ENCODE peak calls at places on chromosomes 3 and 15, in seven cellular contexts. One of them, this sample, is unnamed.

GRCh38 chr3:185764168-185764988 is 60.5 kb downstream of the IGF2BP2 start:
- DNase-seq in ovary: no peak
- DNase-seq in endothelial cell: no peak
- DNase-seq in Calu3: peak
- DNase-seq in tibial nerve: no peak
- DNase-seq in MCF 10A: no peak
- DNase-seq in gastrocnemius medialis: no peak
- DNase-seq in this sample: no peak

GRCh38 chr3:119498188-119498987 is at the start of gene TIMMDC1:
- DNase-seq in tibial nerve: peak
- DNase-seq in gastrocnemius medialis: peak
- DNase-seq in ovary: peak
- DNase-seq in endothelial cell: peak
- DNase-seq in Calu3: peak
- DNase-seq in MCF 10A: peak
- DNase-seq in this sample: peak

GRCh38 chr3:122100591-122101491 is 45.7 kb downstream of the CD86 start:
- DNase-seq in ovary: no peak
- DNase-seq in MCF 10A: no peak
- DNase-seq in tibial nerve: no peak
- DNase-seq in gastrocnemius medialis: no peak
- DNase-seq in Calu3: no peak
- DNase-seq in endothelial cell: no peak
- DNase-seq in this sample: no peak

GRCh38 chr3:117788086-117788485 is 1078.5 kb downstream of the TUSC7 start:
- DNase-seq in endothelial cell: no peak
- DNase-seq in MCF 10A: peak
- DNase-seq in ovary: peak
- DNase-seq in gastrocnemius medialis: no peak
- DNase-seq in Calu3: no peak
- DNase-seq in tibial nerve: peak
- DNase-seq in this sample: peak

GRCh38 chr3:157442729-157443128 is 6.1 kb downstream of the PTX3 start:
- DNase-seq in MCF 10A: no peak
- DNase-seq in endothelial cell: no peak
- DNase-seq in Calu3: no peak
- DNase-seq in gastrocnemius medialis: no peak
- DNase-seq in ovary: no peak
- DNase-seq in tibial nerve: peak
- DNase-seq in this sample: no peak

GRCh38 chr3:127730666-127731294 is 58.0 kb downstream of the ABTB1 start:
- DNase-seq in gastrocnemius medialis: no peak
- DNase-seq in ovary: no peak
- DNase-seq in tibial nerve: no peak
- DNase-seq in Calu3: no peak
- DNase-seq in endothelial cell: no peak
- DNase-seq in MCF 10A: no peak
- DNase-seq in this sample: no peak

GRCh38 chr3:12158387-12159226 is at the start of gene TIMP4:
- DNase-seq in endothelial cell: no peak
- DNase-seq in MCF 10A: no peak
- DNase-seq in gastrocnemius medialis: peak
- DNase-seq in tibial nerve: peak
- DNase-seq in Calu3: peak
- DNase-seq in ovary: peak
- DNase-seq in this sample: no peak

GRCh38 chr3:148937477-148937876 is 53.9 kb upstream of the GYG1 start:
- DNase-seq in gastrocnemius medialis: no peak
- DNase-seq in tibial nerve: no peak
- DNase-seq in Calu3: no peak
- DNase-seq in endothelial cell: no peak
- DNase-seq in ovary: no peak
- DNase-seq in MCF 10A: no peak
- DNase-seq in this sample: peak

GRCh38 chr15:85810075-85810474 is 15.3 kb upstream of the KLHL25 start:
- DNase-seq in endothelial cell: no peak
- DNase-seq in gastrocnemius medialis: no peak
- DNase-seq in tibial nerve: no peak
- DNase-seq in ovary: no peak
- DNase-seq in Calu3: no peak
- DNase-seq in MCF 10A: peak
- DNase-seq in this sample: no peak

GRCh38 chr3:119235151-119235550 is 5.5 kb downstream of the B4GALT4 start:
- DNase-seq in tibial nerve: no peak
- DNase-seq in MCF 10A: peak
- DNase-seq in endothelial cell: no peak
- DNase-seq in Calu3: no peak
- DNase-seq in ovary: no peak
- DNase-seq in gastrocnemius medialis: no peak
- DNase-seq in this sample: peak

GRCh38 chr3:18393906-18394305 is 31.2 kb downstream of the SATB1 start:
- DNase-seq in Calu3: no peak
- DNase-seq in ovary: no peak
- DNase-seq in gastrocnemius medialis: no peak
- DNase-seq in MCF 10A: peak
- DNase-seq in tibial nerve: no peak
- DNase-seq in endothelial cell: no peak
- DNase-seq in this sample: no peak

GRCh38 chr3:144324061-144324460 is 352.4 kb downstream of the DIPK2A start:
- DNase-seq in endothelial cell: no peak
- DNase-seq in ovary: no peak
- DNase-seq in tibial nerve: no peak
- DNase-seq in Calu3: peak
- DNase-seq in MCF 10A: peak
- DNase-seq in gastrocnemius medialis: no peak
- DNase-seq in this sample: no peak

DNA sequence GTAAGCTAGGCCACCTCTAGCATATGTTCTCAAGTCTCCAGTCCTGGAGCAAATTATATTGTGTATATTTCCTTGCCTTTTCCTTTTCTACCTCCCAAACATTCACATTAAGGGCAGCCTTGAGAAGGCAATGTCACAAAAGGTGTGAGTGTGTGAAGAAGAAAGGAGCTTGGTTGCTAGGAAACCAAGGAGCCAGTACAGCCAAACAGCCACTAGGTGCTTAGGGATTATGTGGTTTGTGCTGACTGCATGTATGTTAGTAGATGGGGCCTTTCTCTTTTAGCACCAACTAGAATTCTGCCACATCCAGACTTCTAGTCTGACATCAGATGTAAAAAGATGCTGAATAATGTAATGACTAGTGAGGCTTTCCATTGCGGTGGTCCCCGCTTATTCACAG is 118.8 kb upstream of the DAZL start:
- DNase-seq in tibial nerve: no peak
- DNase-seq in endothelial cell: peak
- DNase-seq in Calu3: no peak
- DNase-seq in gastrocnemius medialis: no peak
- DNase-seq in ovary: no peak
- DNase-seq in MCF 10A: peak
- DNase-seq in this sample: peak
- TF ChIP-seq CTCF in tibial nerve: no peak
- TF ChIP-seq CTCF in endothelial cell: no peak
- TF ChIP-seq CTCF in Calu3: no peak
- TF ChIP-seq CTCF in gastrocnemius medialis: no peak
- TF ChIP-seq CTCF in ovary: no peak
- TF ChIP-seq CTCF in MCF 10A: no peak
- TF ChIP-seq CTCF in this sample: peak

DNA sequence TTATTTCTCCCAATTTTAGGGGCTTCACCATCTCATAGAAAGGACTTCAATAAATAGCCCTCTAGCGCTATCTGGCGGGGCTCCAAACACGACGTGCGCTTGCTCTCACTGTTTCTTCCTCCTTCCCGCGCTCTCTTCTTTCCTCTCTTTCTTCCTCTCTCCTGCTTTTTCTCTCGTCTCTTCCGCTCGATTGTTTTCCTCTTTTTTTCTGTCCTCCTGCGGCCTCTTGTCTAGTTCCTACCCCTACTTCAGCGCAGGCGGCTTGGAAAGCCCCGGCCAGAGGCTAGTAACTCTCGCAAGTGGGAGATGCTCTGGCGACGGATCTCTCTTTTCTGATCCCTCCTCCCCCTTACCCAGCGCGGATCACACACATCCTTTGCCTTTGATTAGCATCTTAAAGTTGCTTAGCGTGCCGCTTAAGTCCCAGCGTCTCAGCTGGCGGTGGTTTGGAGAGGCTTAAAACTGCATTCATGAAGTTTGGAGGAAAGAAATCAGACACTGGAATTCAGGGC is 6.2 kb upstream of the MEIS2 start:
- DNase-seq in Calu3: no peak
- DNase-seq in MCF 10A: no peak
- DNase-seq in gastrocnemius medialis: no peak
- DNase-seq in ovary: peak
- DNase-seq in endothelial cell: peak
- DNase-seq in tibial nerve: peak
- DNase-seq in this sample: no peak
- TF ChIP-seq CTCF in Calu3: no peak
- TF ChIP-seq CTCF in MCF 10A: no peak
- TF ChIP-seq CTCF in gastrocnemius medialis: no peak
- TF ChIP-seq CTCF in ovary: no peak
- TF ChIP-seq CTCF in endothelial cell: peak
- TF ChIP-seq CTCF in tibial nerve: no peak
- TF ChIP-seq CTCF in this sample: no peak

GRCh38 chr3:16927485-16927884 is 42.7 kb downstream of the PLCL2 start:
- DNase-seq in ovary: no peak
- DNase-seq in Calu3: no peak
- DNase-seq in tibial nerve: no peak
- DNase-seq in gastrocnemius medialis: no peak
- DNase-seq in MCF 10A: no peak
- DNase-seq in endothelial cell: no peak
- DNase-seq in this sample: no peak
- TF ChIP-seq CTCF in ovary: no peak
- TF ChIP-seq CTCF in Calu3: no peak
- TF ChIP-seq CTCF in tibial nerve: no peak
- TF ChIP-seq CTCF in gastrocnemius medialis: no peak
- TF ChIP-seq CTCF in MCF 10A: no peak
- TF ChIP-seq CTCF in endothelial cell: no peak
- TF ChIP-seq CTCF in this sample: no peak

GRCh38 chr15:45112143-45112591 is 1.8 kb downstream of the DUOX2 start:
- DNase-seq in endothelial cell: no peak
- DNase-seq in tibial nerve: no peak
- DNase-seq in Calu3: no peak
- DNase-seq in MCF 10A: no peak
- DNase-seq in gastrocnemius medialis: no peak
- DNase-seq in ovary: no peak
- DNase-seq in this sample: no peak

GRCh38 chr15:45111390-45112142 is 2.4 kb downstream of the DUOX2 start:
- DNase-seq in MCF 10A: no peak
- DNase-seq in endothelial cell: no peak
- DNase-seq in tibial nerve: no peak
- DNase-seq in ovary: no peak
- DNase-seq in Calu3: no peak
- DNase-seq in gastrocnemius medialis: no peak
- DNase-seq in this sample: no peak

GRCh38 chr15:45107941-45108630 is 5.9 kb downstream of the DUOX2 start:
- DNase-seq in tibial nerve: no peak
- DNase-seq in MCF 10A: no peak
- DNase-seq in endothelial cell: no peak
- DNase-seq in ovary: no peak
- DNase-seq in gastrocnemius medialis: no peak
- DNase-seq in Calu3: no peak
- DNase-seq in this sample: no peak

GRCh38 chr15:45112592-45113379 is 1.2 kb downstream of the DUOX2 start:
- DNase-seq in Calu3: peak
- DNase-seq in gastrocnemius medialis: no peak
- DNase-seq in tibial nerve: no peak
- DNase-seq in endothelial cell: peak
- DNase-seq in ovary: no peak
- DNase-seq in MCF 10A: no peak
- DNase-seq in this sample: no peak

DNA sequence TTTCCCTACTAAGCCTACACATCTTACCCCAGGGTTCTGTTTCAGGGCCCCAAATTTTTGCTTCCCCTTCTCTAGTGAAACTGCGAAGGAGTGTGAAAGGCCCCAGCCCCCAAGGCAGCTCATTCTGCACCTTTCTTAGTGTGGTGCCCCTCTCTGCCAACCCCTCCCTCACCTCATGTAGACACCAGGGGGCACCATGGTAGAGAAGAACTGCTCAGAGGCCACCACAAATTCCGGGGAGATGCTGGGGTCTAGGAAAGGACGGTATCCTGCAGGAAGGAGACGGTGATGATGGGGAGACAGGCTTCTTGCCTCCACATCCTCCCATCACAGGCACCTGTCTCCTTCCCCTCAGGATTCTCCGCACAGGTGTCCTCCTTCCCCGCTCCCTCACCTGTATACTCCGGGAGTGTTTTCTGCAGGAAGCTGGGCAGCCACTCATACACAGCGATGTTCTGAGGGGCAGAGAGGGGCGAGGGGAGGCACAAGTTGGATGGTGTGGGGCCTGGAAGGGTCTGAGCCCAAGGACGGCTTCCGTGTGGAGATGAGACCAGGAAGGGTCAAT is 3.6 kb downstream of the DUOX2 start:
- DNase-seq in endothelial cell: no peak
- DNase-seq in MCF 10A: no peak
- DNase-seq in tibial nerve: no peak
- DNase-seq in gastrocnemius medialis: no peak
- DNase-seq in ovary: no peak
- DNase-seq in Calu3: no peak
- DNase-seq in this sample: no peak
- TF ChIP-seq CTCF in endothelial cell: no peak
- TF ChIP-seq CTCF in MCF 10A: no peak
- TF ChIP-seq CTCF in tibial nerve: no peak
- TF ChIP-seq CTCF in gastrocnemius medialis: no peak
- TF ChIP-seq CTCF in ovary: no peak
- TF ChIP-seq CTCF in Calu3: no peak
- TF ChIP-seq CTCF in this sample: peak

GRCh38 chr15:57505949-57506391 is 85.7 kb upstream of the MYZAP start:
- DNase-seq in ovary: peak
- DNase-seq in MCF 10A: no peak
- DNase-seq in tibial nerve: no peak
- DNase-seq in Calu3: peak
- DNase-seq in endothelial cell: no peak
- DNase-seq in gastrocnemius medialis: no peak
- DNase-seq in this sample: no peak

GRCh38 chr15:57504599-57504940 is 87.1 kb upstream of the MYZAP start:
- DNase-seq in gastrocnemius medialis: no peak
- DNase-seq in tibial nerve: no peak
- DNase-seq in Calu3: peak
- DNase-seq in endothelial cell: no peak
- DNase-seq in ovary: no peak
- DNase-seq in MCF 10A: no peak
- DNase-seq in this sample: no peak

GRCh38 chr15:57507111-57507510 is 84.6 kb upstream of the MYZAP start:
- DNase-seq in MCF 10A: no peak
- DNase-seq in ovary: no peak
- DNase-seq in tibial nerve: no peak
- DNase-seq in endothelial cell: no peak
- DNase-seq in gastrocnemius medialis: no peak
- DNase-seq in Calu3: no peak
- DNase-seq in this sample: no peak

GRCh38 chr15:57505056-57505713 is 86.5 kb upstream of the MYZAP start:
- DNase-seq in ovary: no peak
- DNase-seq in MCF 10A: peak
- DNase-seq in tibial nerve: no peak
- DNase-seq in gastrocnemius medialis: no peak
- DNase-seq in Calu3: peak
- DNase-seq in endothelial cell: no peak
- DNase-seq in this sample: no peak

GRCh38 chr15:57506422-57506821 is 85.3 kb upstream of the MYZAP start:
- DNase-seq in tibial nerve: no peak
- DNase-seq in MCF 10A: peak
- DNase-seq in Calu3: peak
- DNase-seq in gastrocnemius medialis: no peak
- DNase-seq in endothelial cell: no peak
- DNase-seq in ovary: no peak
- DNase-seq in this sample: no peak
- TF ChIP-seq CTCF in tibial nerve: no peak
- TF ChIP-seq CTCF in MCF 10A: no peak
- TF ChIP-seq CTCF in Calu3: peak
- TF ChIP-seq CTCF in gastrocnemius medialis: no peak
- TF ChIP-seq CTCF in endothelial cell: no peak
- TF ChIP-seq CTCF in ovary: no peak
- TF ChIP-seq CTCF in this sample: peak